ENCODE peak calls at places on chromosomes 16 and 17, in six cellular contexts. Y is A549, I is thyroid gland, Q is transverse colon, C is adrenal gland, M is body of pancreas. L is an unnamed sample.

GRCh38 chr16:2063861-2064260 is 16.1 kb downstream of the TSC2 start:
- DNase-seq in Y (no peak), M (no peak), Q (no peak), C (no peak), I (no peak), L (no peak)

GRCh38 chr17:16100737-16101400 is 101.2 kb downstream of the TTC19 start:
- DNase-seq in Y (no peak), I (no peak), C (no peak), M (no peak), Q (no peak), L (no peak)

GRCh38 chr17:66748578-66748977 is 86.3 kb upstream of the CACNG5 start:
- DNase-seq in Y (no peak), Q (no peak), C (no peak), M (no peak), I (no peak), L (peak; percentile 53)

GRCh38 chr16:49635009-49635350 is 220.9 kb downstream of the ZNF423 start:
- DNase-seq in Y (no peak), C (peak; percentile 4), M (no peak), I (no peak), Q (no peak), L (no peak)

GRCh38 chr17:78736526-78737079 is 45.5 kb downstream of the CYTH1 start:
- DNase-seq in Q (peak; percentile 94), Y (peak; percentile 92), C (peak; percentile 52), I (peak; percentile 97), M (peak; percentile 94), L (peak; percentile 86)

GRCh38 chr16:24013733-24014645 is 178.2 kb downstream of the PRKCB start:
- DNase-seq in C (no peak), M (no peak), Y (peak; percentile 10), I (no peak), Q (peak; percentile 65), L (no peak)

GRCh38 chr17:66423436-66423922 is 121.1 kb downstream of the PRKCA start:
- DNase-seq in I (no peak), Q (no peak), M (no peak), Y (no peak), C (no peak), L (no peak)

GRCh38 chr16:22008215-22009142 is 568 bp downstream of the MOSMO start:
- DNase-seq in I (peak; percentile 10), M (peak; percentile 22), Y (peak; percentile 16), Q (peak; percentile 24), C (peak; percentile 39), L (no peak)

GRCh38 chr16:8996891-8997290 is 33.2 kb upstream of the USP7 start:
- DNase-seq in Q (no peak), C (no peak), Y (peak; percentile 43), M (no peak), I (no peak), L (no peak)

GRCh38 chr16:78205506-78205905 is 106.1 kb downstream of the WWOX start:
- DNase-seq in I (no peak), C (no peak), M (no peak), Q (no peak), Y (no peak), L (no peak)

GRCh38 chr17:12328204-12328603 is 307.5 kb downstream of the MAP2K4 start:
- DNase-seq in C (no peak), M (no peak), I (no peak), Q (no peak), Y (no peak), L (no peak)

GRCh38 chr17:59365383-59365981 is 34.0 kb downstream of the YPEL2 start:
- DNase-seq in Q (no peak), I (peak; percentile 29), C (no peak), M (no peak), Y (no peak), L (no peak)

GRCh38 chr17:68184816-68185436 is 62.9 kb upstream of the AMZ2 start:
- DNase-seq in C (no peak), Y (no peak), Q (no peak), I (no peak), M (no peak), L (peak; percentile 32)

GRCh38 chr17:75315541-75316243 is 26.5 kb upstream of the SLC25A19 start:
- DNase-seq in Y (no peak), Q (no peak), I (no peak), C (peak; percentile 53), M (no peak), L (no peak)

GRCh38 chr17:17235212-17236174 is 1.5 kb downstream of the FLCN start:
- DNase-seq in M (peak; percentile 40), Q (no peak), I (peak; percentile 72), Y (no peak), C (no peak), L (no peak)

GRCh38 chr17:74386397-74386796 is 19.1 kb downstream of the GPR142 start:
- DNase-seq in M (no peak), I (no peak), Y (no peak), Q (no peak), C (peak; percentile 45), L (no peak)

GRCh38 chr17:15263206-15263579 is 1.9 kb downstream of the PMP22 start:
- DNase-seq in M (peak; percentile 67), Y (peak; percentile 84), I (peak; percentile 92), Q (peak; percentile 77), C (peak; percentile 83), L (peak; percentile 98)

GRCh38 chr16:49827806-49828428 is 28.0 kb downstream of the ZNF423 start:
- DNase-seq in Y (no peak), I (peak; percentile 19), C (no peak), Q (no peak), M (no peak), L (no peak)

GRCh38 chr17:79808763-79809529 is 12.1 kb upstream of the CBX8 start:
- DNase-seq in C (no peak), Q (peak; percentile 57), Y (peak; percentile 87), I (peak; percentile 59), M (peak; percentile 69), L (no peak)

GRCh38 chr16:57066625-57067024 is 25.8 kb upstream of the CPNE2 start:
- DNase-seq in C (no peak), I (no peak), Q (no peak), M (no peak), Y (no peak), L (no peak)

GRCh38 chr17:50478391-50479361 is at the start of gene RSAD1:
- DNase-seq in M (peak; percentile 92), I (peak; percentile 94), Y (peak; percentile 96), C (peak; percentile 87), Q (peak; percentile 90), L (peak; percentile 75)
- TF ChIP-seq POLR2A in M (peak; percentile 77), I (peak; percentile 86), Y (peak; percentile 90), C (peak; percentile 92), Q (peak; percentile 65), L (no peak)

DNA sequence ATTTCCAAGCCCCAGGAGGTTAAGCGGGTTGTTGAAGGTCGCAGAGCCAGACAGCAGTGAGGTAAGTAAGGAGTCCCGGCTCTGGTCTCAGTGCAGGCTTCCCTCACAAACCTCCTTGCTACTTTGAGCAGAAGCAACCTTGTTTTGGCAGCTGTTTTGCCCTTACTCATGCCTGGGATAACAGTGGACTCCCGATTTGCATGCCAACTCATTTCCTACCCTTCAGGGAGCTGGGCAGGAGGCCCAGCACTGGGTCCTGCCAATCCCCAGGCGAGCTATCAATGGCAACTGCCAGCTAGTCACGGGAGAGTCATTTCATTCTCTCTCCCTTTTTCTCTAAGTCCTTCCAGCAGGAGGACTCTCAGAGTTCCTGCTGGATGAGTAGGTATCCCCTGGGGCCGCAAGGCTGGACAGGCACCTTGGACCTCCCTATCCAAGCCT is 72.0 kb upstream of the KSR1 start:
- DNase-seq in Y (peak; percentile 67), C (peak; percentile 91), I (peak; percentile 93), Q (peak; percentile 24), M (peak; percentile 87), L (peak; percentile 76)
- TF ChIP-seq CTCF in Y (no peak), C (peak; percentile 21), I (peak; percentile 19), Q (no peak), M (no peak), L (no peak)

GRCh38 chr16:71568541-71568940 is 8.4 kb downstream of the TAT start:
- DNase-seq in C (no peak), M (peak; percentile 40), Y (no peak), I (peak; percentile 78), Q (no peak), L (no peak)

GRCh38 chr16:71562552-71562951 is 14.3 kb downstream of the TAT start:
- DNase-seq in Y (no peak), I (no peak), M (no peak), C (no peak), Q (no peak), L (no peak)

GRCh38 chr16:71567931-71568330 is 9.0 kb downstream of the TAT start:
- DNase-seq in M (no peak), Y (no peak), Q (no peak), C (no peak), I (no peak), L (no peak)

GRCh38 chr16:71565812-71566700 is 10.8 kb downstream of the TAT start:
- DNase-seq in I (no peak), C (no peak), Q (no peak), M (no peak), Y (no peak), L (no peak)

DNA sequence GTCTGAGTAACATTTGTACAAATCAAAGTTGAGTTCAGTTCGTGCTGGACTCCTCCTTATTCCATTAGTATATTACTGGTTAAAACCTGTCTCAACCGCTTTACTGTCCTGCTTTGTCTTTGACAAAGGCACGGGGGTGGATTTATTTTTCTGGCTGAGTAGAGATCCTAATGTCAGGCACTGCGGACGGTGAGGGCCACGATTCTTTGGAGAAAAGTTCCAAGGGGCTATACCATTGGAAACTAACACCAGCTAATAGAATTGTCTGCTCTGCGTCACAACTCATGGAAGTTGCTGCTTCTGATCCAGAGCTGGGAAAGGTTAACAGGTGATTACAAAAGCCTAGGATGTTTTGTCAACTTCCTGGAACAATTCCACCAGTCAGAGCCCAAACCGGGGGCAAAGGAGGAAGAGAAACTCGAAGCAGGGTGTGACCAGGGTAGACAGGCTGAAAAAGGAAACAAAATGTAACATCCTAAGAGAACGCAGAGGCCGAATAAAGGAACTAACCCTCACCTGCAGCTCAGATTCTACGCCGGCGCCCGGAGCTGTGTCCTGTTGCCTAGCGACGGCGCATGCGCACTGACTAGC is 12.4 kb downstream of the TAT start:
- DNase-seq in Q (no peak), M (no peak), C (peak; percentile 93), Y (no peak), I (no peak), L (no peak)
- TF ChIP-seq POLR2A in Q (no peak), M (no peak), C (no peak), Y (no peak), I (peak; percentile 84), L (no peak)

GRCh38 chr16:5412721-5413120 is 315.1 kb upstream of the EEF2KMT start:
- DNase-seq in Y (no peak), M (no peak), C (no peak), I (peak; percentile 84), Q (no peak), L (no peak)

GRCh38 chr16:5416013-5416412 is 318.4 kb upstream of the EEF2KMT start:
- DNase-seq in Q (no peak), C (no peak), M (no peak), I (no peak), Y (no peak), L (no peak)

GRCh38 chr16:5415123-5415522 is 317.5 kb upstream of the EEF2KMT start:
- DNase-seq in I (no peak), C (no peak), Q (no peak), M (no peak), Y (no peak), L (no peak)
- TF ChIP-seq CTCF in I (no peak), C (no peak), Q (no peak), M (no peak), Y (no peak), L (no peak)

L was measured in lower leg skin.